ENCODE peak calls at places on chromosome 18, in four cellular contexts. P is stimulated activated CD8-positive, alpha-beta memory T cell treated with anti-CD3 and anti-CD28 coated beads, Interleukin-7, amount 100 ng/mL, for 1 hour; T is ascending aorta; I is kidney tubule cell. K is an unnamed sample.

GRCh38 chr18:40867452-40867851 is 1087.6 kb upstream of the PIK3C3 start:
- DNase-seq in P (no peak), T (no peak), I (peak), K (no peak)

GRCh38 chr18:28522250-28522649 is 345.3 kb upstream of the CDH2 start:
- DNase-seq in P (no peak), T (no peak), I (no peak), K (no peak)

GRCh38 chr18:3140342-3140741 is 79.4 kb downstream of the MYOM1 start:
- DNase-seq in P (no peak), T (no peak), I (no peak), K (no peak)

GRCh38 chr18:33101316-33101715 is 328.5 kb upstream of the KLHL14 start:
- DNase-seq in P (no peak), T (no peak), I (no peak), K (no peak)

GRCh38 chr18:28735731-28736130 is 558.8 kb upstream of the CDH2 start:
- DNase-seq in P (no peak), T (no peak), I (peak), K (no peak)

GRCh38 chr18:49814147-49814499 is 790 bp upstream of the ACAA2 start:
- DNase-seq in P (peak), T (peak), I (peak), K (peak)

GRCh38 chr18:34802938-34803337 is 92.8 kb downstream of the DTNA start:
- DNase-seq in P (no peak), T (no peak), I (no peak), K (no peak)

GRCh38 chr18:23994361-23994902 is 20.1 kb upstream of the TTC39C start:
- DNase-seq in P (no peak), T (no peak), I (peak), K (no peak)

GRCh38 chr18:79422783-79423165 is 27.0 kb downstream of the NFATC1 start:
- DNase-seq in P (no peak), T (no peak), I (no peak), K (no peak)

GRCh38 chr18:5452943-5453342 is 90.9 kb downstream of the EPB41L3 start:
- DNase-seq in P (no peak), T (no peak), I (peak), K (no peak)

K was measured in cerebellar nuclear complex.